ENCODE peak calls at places on chromosomes 13 and 19, in five cellular contexts. Z, L, P, K and Y are unnamed samples. For H3K27me3, the result is how much of the 10 kb centered on the place peaks cover.

GRCh38 chr19:11538232-11539036 is at the start of gene CNN1:
- DNase-seq in Z (peak), L (no peak), P (no peak), K (peak), Y (peak)

GRCh38 chr19:45403781-45404556 is 900 bp downstream of the PPP1R13L start:
- DNase-seq in Z (no peak), L (peak), P (peak), K (no peak), Y (no peak)

GRCh38 chr19:54682306-54682705 is 19.5 kb downstream of the LILRB4 start:
- DNase-seq in Z (no peak), L (no peak), P (no peak), K (no peak), Y (no peak)

GRCh38 chr13:74866151-74866550 is 615.8 kb downstream of the TBC1D4 start:
- DNase-seq in Z (no peak), L (no peak), P (no peak), K (no peak), Y (no peak)

GRCh38 chr19:9586764-9587163 is 2.5 kb upstream of the ZNF121 start:
- DNase-seq in Z (peak), L (peak), P (peak), K (peak), Y (peak)

GRCh38 chr19:39148939-39149529 is 23.4 kb downstream of the PAK4 start:
- DNase-seq in Z (no peak), L (no peak), P (no peak), K (no peak), Y (no peak)

GRCh38 chr19:17544418-17544817 is 11.0 kb upstream of the COLGALT1 start:
- DNase-seq in Z (no peak), L (no peak), P (no peak), K (no peak), Y (no peak)

GRCh38 chr19:19721896-19722295 is 11.0 kb downstream of the ZNF14 start:
- DNase-seq in Z (no peak), L (no peak), P (no peak), K (no peak), Y (no peak)

GRCh38 chr19:55579766-55580621 is 654 bp downstream of the ZNF579 start:
- DNase-seq in Z (peak), L (peak), P (no peak), K (peak), Y (no peak)

GRCh38 chr13:76148926-76149325 is 512.8 kb downstream of the LMO7 start:
- DNase-seq in Z (peak), L (peak), P (no peak), K (peak), Y (no peak)

GRCh38 chr13:79386125-79386822 is 19.8 kb downstream of the RBM26 start:
- DNase-seq in Z (peak), L (no peak), P (no peak), K (no peak), Y (no peak)

GRCh38 chr19:54517483-54517882 is 14.9 kb downstream of the LAIR2 start:
- DNase-seq in Z (peak), L (peak), P (no peak), K (peak), Y (no peak)

GRCh38 chr19:45258862-45259261 is 7.8 kb downstream of the MARK4 start:
- DNase-seq in Z (no peak), L (no peak), P (no peak), K (no peak), Y (no peak)

GRCh38 chr13:40480012-40480914 is 186.2 kb downstream of the FOXO1 start:
- DNase-seq in Z (peak), L (no peak), P (no peak), K (no peak), Y (no peak)

GRCh38 chr19:45115809-45116615 is 23.0 kb downstream of the PPP1R37 start:
- DNase-seq in Z (no peak), L (no peak), P (no peak), K (no peak), Y (no peak)

GRCh38 chr19:53034948-53035675 is 9.4 kb upstream of the ERVV-2 start:
- DNase-seq in Z (no peak), L (no peak), P (no peak), K (no peak), Y (no peak)

GRCh38 chr13:26029581-26030136 is 22.2 kb downstream of the SHISA2 start:
- DNase-seq in Z (no peak), L (no peak), P (no peak), K (no peak), Y (no peak)

GRCh38 chr13:91375119-91375729 is 23.2 kb upstream of the GPC5 start:
- DNase-seq in Z (no peak), L (peak), P (no peak), K (peak), Y (no peak)

GRCh38 chr19:46602392-46603194 is 1.5 kb downstream of the CALM3 start:
- DNase-seq in Z (no peak), L (no peak), P (peak), K (no peak), Y (no peak)

GRCh38 chr19:58229255-58229639 is 533 bp downstream of the ZNF544 start:
- DNase-seq in Z (peak), L (peak), P (no peak), K (peak), Y (no peak)

GRCh38 chr19:15381429-15381828 is 1.8 kb upstream of the AKAP8 start:
- DNase-seq in Z (no peak), L (no peak), P (no peak), K (no peak), Y (no peak)

GRCh38 chr13:38103851-38104250 is 234.3 kb upstream of the TRPC4 start:
- DNase-seq in Z (peak), L (no peak), P (no peak), K (no peak), Y (no peak)

GRCh38 chr19:7507884-7508283 is 8.0 kb upstream of the ZNF358 start:
- DNase-seq in Z (peak), L (peak), P (no peak), K (peak), Y (peak)

GRCh38 chr19:35248310-35249145 is at the start of gene LSR:
- DNase-seq in Z (no peak), L (peak), P (no peak), K (no peak), Y (no peak)

GRCh38 chr19:8174706-8175105 is 25.3 kb upstream of the FBN3 start:
- DNase-seq in Z (peak), L (peak), P (no peak), K (peak), Y (no peak)

GRCh38 chr19:16266586-16266942 is 58.1 kb upstream of the KLF2 start:
- DNase-seq in Z (no peak), L (no peak), P (no peak), K (no peak), Y (no peak)

GRCh38 chr19:46716013-46716671 is 772 bp downstream of the PRKD2 start:
- DNase-seq in Z (no peak), L (no peak), P (no peak), K (no peak), Y (no peak)

GRCh38 chr19:50418186-50419021 is at the start of gene SPIB:
- DNase-seq in Z (no peak), L (no peak), P (no peak), K (no peak), Y (no peak)

GRCh38 chr19:28170066-28170465 is 1042.9 kb downstream of the UQCRFS1 start:
- DNase-seq in Z (no peak), L (no peak), P (no peak), K (no peak), Y (no peak)

GRCh38 chr19:13023666-13024065 is 28.4 kb downstream of the NFIX start:
- DNase-seq in Z (peak), L (peak), P (no peak), K (no peak), Y (no peak)

GRCh38 chr13:52447354-52447753 is 3.1 kb downstream of the VPS36 start:
- DNase-seq in Z (peak), L (no peak), P (no peak), K (peak), Y (no peak)

GRCh38 chr19:6772866-6773322 is 386 bp downstream of the VAV1 start:
- DNase-seq in Z (no peak), L (no peak), P (no peak), K (no peak), Y (no peak)

GRCh38 chr19:1000095-1000494 is at the start of gene GRIN3B:
- DNase-seq in Z (no peak), L (peak), P (no peak), K (peak), Y (no peak)

GRCh38 chr13:74166286-74166685 is 32.1 kb upstream of the KLF12 start:
- DNase-seq in Z (peak), L (no peak), P (no peak), K (peak), Y (no peak)

GRCh38 chr13:43405457-43405856 is 381.3 kb downstream of the ENOX1 start:
- DNase-seq in Z (peak), L (peak), P (no peak), K (peak), Y (no peak)

GRCh38 chr13:30443957-30444404 is 21.7 kb downstream of the UBE2L5 start:
- DNase-seq in Z (no peak), L (no peak), P (no peak), K (no peak), Y (no peak)
- H3K4me3 ChIP-seq in Z (no peak), L (no peak), P (no peak), K (no peak), Y (no peak)

GRCh38 chr13:36072536-36072935 is 58.6 kb downstream of the DCLK1 start:
- DNase-seq in Z (no peak), L (no peak), P (no peak), K (no peak), Y (no peak)

GRCh38 chr13:36069881-36070366 is 61.3 kb downstream of the DCLK1 start:
- DNase-seq in Z (no peak), L (no peak), P (no peak), K (no peak), Y (no peak)

GRCh38 chr13:36076211-36076610 is 55.0 kb downstream of the DCLK1 start:
- DNase-seq in Z (no peak), L (no peak), P (no peak), K (no peak), Y (no peak)

GRCh38 chr13:36074659-36075058 is 56.5 kb downstream of the DCLK1 start:
- DNase-seq in Z (peak), L (no peak), P (no peak), K (no peak), Y (no peak)

DNA sequence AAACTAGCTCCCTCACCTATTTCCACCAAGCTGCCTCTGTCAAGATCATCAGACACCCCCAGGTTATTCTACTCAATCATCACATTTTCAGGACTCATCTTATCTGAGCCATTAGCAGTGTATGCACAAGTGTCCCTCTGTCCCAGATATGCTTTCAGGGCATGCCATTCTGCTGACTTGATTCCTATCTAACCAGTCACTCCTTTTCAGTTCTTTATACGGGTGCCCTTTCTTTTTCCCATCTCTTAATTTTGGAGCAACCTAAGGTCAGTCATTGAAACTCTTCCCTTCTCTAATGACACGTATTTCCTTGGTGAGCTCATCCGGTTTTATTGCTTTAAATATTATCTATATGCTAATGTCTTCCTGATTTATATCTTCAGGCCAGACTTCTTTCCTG is 59.1 kb downstream of the DCLK1 start:
- DNase-seq in Z (no peak), L (no peak), P (no peak), K (no peak), Y (no peak)
- H3K27ac ChIP-seq in Z (no peak), L (no peak), P (no peak), K (no peak), Y (no peak)

GRCh38 chr19:5480427-5480836 is 25.2 kb downstream of the ZNRF4 start:
- DNase-seq in Z (no peak), L (peak), P (no peak), K (no peak), Y (no peak)

GRCh38 chr19:5478925-5479588 is 23.8 kb downstream of the ZNRF4 start:
- DNase-seq in Z (no peak), L (no peak), P (no peak), K (no peak), Y (no peak)

GRCh38 chr19:5479958-5480357 is 24.7 kb downstream of the ZNRF4 start:
- DNase-seq in Z (no peak), L (no peak), P (no peak), K (no peak), Y (no peak)

GRCh38 chr19:5478241-5478924 is 23.2 kb downstream of the ZNRF4 start:
- DNase-seq in Z (no peak), L (no peak), P (no peak), K (no peak), Y (no peak)

GRCh38 chr19:5477451-5478215 is 22.4 kb downstream of the ZNRF4 start:
- DNase-seq in Z (no peak), L (no peak), P (no peak), K (no peak), Y (no peak)
- H3K27me3 ChIP-seq in Z (under half), L (under half), P (under half), K (under half), Y (under half)

GRCh38 chr13:109272595-109273325 is 513.6 kb downstream of the IRS2 start:
- DNase-seq in Z (peak), L (no peak), P (no peak), K (peak), Y (no peak)
- H3K4me3 ChIP-seq in Z (no peak), L (peak), P (no peak), K (no peak), Y (no peak)

GRCh38 chr13:20058476-20058875 is 99.9 kb downstream of the ZMYM2 start:
- DNase-seq in Z (no peak), L (no peak), P (no peak), K (no peak), Y (no peak)
- H3K27ac ChIP-seq in Z (no peak), L (no peak), P (no peak), K (no peak), Y (no peak)

GRCh38 chr19:33630880-33631627 is 9.3 kb downstream of the CHST8 start:
- DNase-seq in Z (no peak), L (no peak), P (no peak), K (no peak), Y (no peak)

GRCh38 chr19:33631628-33631995 is 9.9 kb downstream of the CHST8 start:
- DNase-seq in Z (no peak), L (no peak), P (no peak), K (no peak), Y (no peak)

GRCh38 chr19:33627962-33628839 is 6.4 kb downstream of the CHST8 start:
- DNase-seq in Z (no peak), L (no peak), P (no peak), K (no peak), Y (no peak)

GRCh38 chr19:33628921-33629825 is 7.4 kb downstream of the CHST8 start:
- DNase-seq in Z (no peak), L (no peak), P (no peak), K (no peak), Y (no peak)

GRCh38 chr19:33629826-33630375 is 8.1 kb downstream of the CHST8 start:
- DNase-seq in Z (no peak), L (no peak), P (no peak), K (no peak), Y (no peak)
- H3K27me3 ChIP-seq in Z (under half), L (under half), P (half or more), K (under half), Y (under half)

GRCh38 chr13:48431431-48431830 is 18.5 kb upstream of the LPAR6 start:
- DNase-seq in Z (peak), L (no peak), P (no peak), K (no peak), Y (no peak)
- H3K4me3 ChIP-seq in Z (no peak), L (no peak), P (no peak), K (no peak), Y (no peak)

GRCh38 chr19:2170219-2170618 is 6.5 kb downstream of the DOT1L start:
- DNase-seq in Z (no peak), L (no peak), P (no peak), K (no peak), Y (no peak)

GRCh38 chr19:2168619-2169424 is 5.1 kb downstream of the DOT1L start:
- DNase-seq in Z (peak), L (peak), P (peak), K (peak), Y (peak)

GRCh38 chr19:2171349-2172145 is 7.8 kb downstream of the DOT1L start:
- DNase-seq in Z (peak), L (no peak), P (no peak), K (peak), Y (no peak)

GRCh38 chr19:2173388-2173787 is 9.7 kb downstream of the DOT1L start:
- DNase-seq in Z (no peak), L (no peak), P (no peak), K (no peak), Y (no peak)

GRCh38 chr19:2170987-2171348 is 7.2 kb downstream of the DOT1L start:
- DNase-seq in Z (no peak), L (no peak), P (no peak), K (no peak), Y (no peak)
- H3K27ac ChIP-seq in Z (peak), L (no peak), P (no peak), K (peak), Y (no peak)

GRCh38 chr13:113791761-113792160 is 32.7 kb downstream of the TMEM255B start:
- DNase-seq in Z (no peak), L (no peak), P (no peak), K (no peak), Y (no peak)

GRCh38 chr13:113792236-113792770 is 33.3 kb downstream of the TMEM255B start:
- DNase-seq in Z (no peak), L (no peak), P (no peak), K (no peak), Y (no peak)

GRCh38 chr13:113792821-113793717 is 34.0 kb downstream of the TMEM255B start:
- DNase-seq in Z (no peak), L (no peak), P (no peak), K (no peak), Y (no peak)

GRCh38 chr13:113789167-113789566 is 30.1 kb downstream of the TMEM255B start:
- DNase-seq in Z (no peak), L (no peak), P (no peak), K (no peak), Y (no peak)

DNA sequence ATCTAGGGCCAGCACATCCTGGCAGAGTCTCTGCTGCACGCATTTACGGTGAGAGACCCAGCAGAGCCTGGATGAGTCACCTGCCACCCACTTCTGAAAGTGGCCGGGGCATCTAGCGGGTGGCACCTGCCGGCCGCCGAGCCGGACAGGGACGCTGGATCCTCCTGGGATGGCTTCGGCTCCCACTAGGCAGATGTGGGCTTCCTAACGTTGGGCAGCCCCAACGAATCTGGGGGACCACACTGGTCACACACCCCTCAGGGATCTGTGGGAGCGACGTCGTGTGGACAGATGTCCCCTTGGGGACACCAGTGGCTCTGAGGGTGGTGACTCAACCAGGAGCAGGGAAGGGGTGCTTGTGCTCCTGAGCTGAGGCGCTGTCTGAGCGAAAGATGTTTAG is 32.2 kb downstream of the TMEM255B start:
- DNase-seq in Z (no peak), L (no peak), P (no peak), K (no peak), Y (no peak)
- H3K27me3 ChIP-seq in Z (under half), L (under half), P (under half), K (under half), Y (under half)

GRCh38 chr13:59666504-59666903 is 497.2 kb downstream of the DIAPH3 start:
- DNase-seq in Z (peak), L (no peak), P (no peak), K (peak), Y (no peak)

GRCh38 chr13:59665184-59665583 is 498.5 kb downstream of the DIAPH3 start:
- DNase-seq in Z (no peak), L (no peak), P (no peak), K (no peak), Y (no peak)

GRCh38 chr13:59663707-59664106 is 500.0 kb downstream of the DIAPH3 start:
- DNase-seq in Z (no peak), L (no peak), P (no peak), K (no peak), Y (no peak)

GRCh38 chr13:59665736-59666135 is 498.0 kb downstream of the DIAPH3 start:
- DNase-seq in Z (no peak), L (no peak), P (no peak), K (peak), Y (no peak)

GRCh38 chr13:59664586-59664985 is 499.1 kb downstream of the DIAPH3 start:
- DNase-seq in Z (no peak), L (no peak), P (no peak), K (no peak), Y (no peak)
- H3K4me3 ChIP-seq in Z (no peak), L (no peak), P (no peak), K (no peak), Y (no peak)